ENCODE peak calls at places on chromosomes 4 and X, in six cellular contexts. U is HT1080, K is IMR-90, C is iPS DF 6.9, L is iris pigment epithelial cell, I is glutamatergic neuron. J is an unnamed sample.
A peak's percentile ranks its signal among the peaks of the same experiment; 100 is the strongest.

GRCh38 chr4:80841587-80842281 is 188.8 kb upstream of the BMP3 start:
- DNase-seq in U (no peak), I (no peak), L (peak; percentile 32), C (no peak), K (no peak), J (no peak)

GRCh38 chr4:184762100-184762499 is 28.2 kb upstream of the CENPU start:
- DNase-seq in K (no peak), U (no peak), L (no peak), C (no peak), I (no peak), J (no peak)

GRCh38 chr4:41613782-41614181 is 75.8 kb downstream of the LIMCH1 start:
- DNase-seq in I (no peak), L (no peak), C (no peak), U (no peak), K (no peak), J (no peak)

GRCh38 chr4:69115851-69116213 is 19.6 kb downstream of the UGT2B7 start:
- DNase-seq in C (no peak), U (no peak), L (no peak), K (no peak), I (no peak), J (no peak)

GRCh38 chr4:40552536-40552935 is 77.1 kb downstream of the RBM47 start:
- DNase-seq in C (no peak), I (no peak), L (peak; percentile 7), U (peak; percentile 27), K (no peak), J (no peak)

GRCh38 chrX:39311646-39312045 is 510.4 kb downstream of the MID1IP1 start:
- DNase-seq in L (no peak), I (no peak), C (no peak), K (no peak), U (no peak), J (no peak)

GRCh38 chr4:93710101-93710846 is 118.3 kb upstream of the ATOH1 start:
- DNase-seq in K (no peak), L (no peak), U (peak; percentile 32), I (peak; percentile 49), C (peak; percentile 22), J (no peak)

GRCh38 chr4:6313216-6313615 is 43.6 kb downstream of the WFS1 start:
- DNase-seq in K (no peak), C (no peak), I (no peak), L (no peak), U (no peak), J (no peak)

GRCh38 chrX:81957900-81958545 is 756.1 kb downstream of the SH3BGRL start:
- DNase-seq in K (peak; percentile 1), C (no peak), U (peak; percentile 1), L (peak; percentile 9), I (no peak), J (no peak)

GRCh38 chr4:140423106-140423505 is 4.3 kb downstream of the CLGN start:
- DNase-seq in C (no peak), L (peak; percentile 14), U (no peak), K (peak; percentile 25), I (no peak), J (no peak)

GRCh38 chr4:20825493-20825892 is 125.2 kb downstream of the PACRGL start:
- DNase-seq in K (no peak), L (no peak), I (no peak), U (no peak), C (no peak), J (no peak)

GRCh38 chr4:24533364-24533763 is 51.0 kb downstream of the DHX15 start:
- DNase-seq in L (peak; percentile 63), C (no peak), I (no peak), U (no peak), K (peak; percentile 50), J (no peak)

GRCh38 chr4:88158360-88159136 is at the start of gene ABCG2:
- DNase-seq in U (peak; percentile 61), C (no peak), L (peak; percentile 53), I (peak; percentile 47), K (peak; percentile 75), J (peak; percentile 80)

GRCh38 chrX:40465735-40466551 is 114.8 kb upstream of the ATP6AP2 start:
- DNase-seq in C (no peak), L (no peak), K (no peak), U (no peak), I (no peak), J (no peak)

GRCh38 chr4:54539500-54540029 is 118.2 kb upstream of the KIT start:
- DNase-seq in C (peak; percentile 35), K (peak; percentile 46), I (peak; percentile 87), U (no peak), L (peak; percentile 23), J (no peak)

GRCh38 chr4:6658635-6659075 is 18.2 kb downstream of the MRFAP1 start:
- DNase-seq in U (no peak), K (peak; percentile 28), I (peak; percentile 30), C (no peak), L (peak; percentile 57), J (no peak)

GRCh38 chr4:4818440-4819212 is 40.8 kb upstream of the MSX1 start:
- DNase-seq in I (peak; percentile 73), U (no peak), C (no peak), K (no peak), L (no peak), J (no peak)

GRCh38 chr4:80989921-80990544 is 40.5 kb upstream of the BMP3 start:
- DNase-seq in C (peak; percentile 13), I (no peak), U (peak; percentile 47), K (peak; percentile 73), L (peak; percentile 72), J (peak; percentile 15)